ENCODE peak calls at places on chromosomes 13 and 19, in eight cellular contexts. A is heart left ventricle, O is bronchial epithelial cell, W is fibroblast of pulmonary artery, H is brain microvascular endothelial cell, D is AG04449, L is ascending aorta, Q is uterus. U is an unnamed sample.

GRCh38 chr19:38734426-38735256 is 9.6 kb downstream of the CAPN12 start:
- DNase-seq in O (peak), A (no peak), L (peak), D (no peak), Q (peak), W (no peak), H (no peak), U (no peak)

GRCh38 chr13:89903115-89903514 is 1444.4 kb upstream of the MIR17HG start:
- DNase-seq in O (no peak), A (no peak), Q (no peak), D (no peak), H (no peak), W (no peak), L (no peak), U (no peak)

GRCh38 chr19:10420444-10421239 is at the start of gene PDE4A:
- DNase-seq in W (peak), Q (no peak), A (no peak), D (no peak), O (no peak), L (no peak), H (no peak), U (no peak)

GRCh38 chr13:31749929-31750328 is 10.6 kb downstream of the RXFP2 start:
- DNase-seq in D (peak), L (no peak), H (peak), A (no peak), W (peak), Q (no peak), O (peak), U (peak)

GRCh38 chr13:96771501-96772367 is 222.5 kb downstream of the OXGR1 start:
- DNase-seq in D (no peak), H (no peak), O (peak), Q (no peak), W (no peak), L (no peak), A (peak), U (no peak)

GRCh38 chr13:110616103-110617101 is 1.1 kb downstream of the NAXD start:
- DNase-seq in A (peak), H (peak), D (no peak), W (peak), Q (no peak), L (peak), O (peak), U (peak)

GRCh38 chr13:29494520-29494919 is 101.0 kb downstream of the SLC7A1 start:
- DNase-seq in Q (no peak), O (no peak), W (no peak), A (no peak), D (no peak), L (peak), H (no peak), U (no peak)

GRCh38 chr19:1266818-1267440 is 2.2 kb upstream of the CIRBP start:
- DNase-seq in Q (peak), H (no peak), D (no peak), L (peak), W (peak), O (no peak), A (peak), U (no peak)

GRCh38 chr13:24153979-24154378 is 6.5 kb upstream of the SPATA13 start:
- DNase-seq in H (no peak), W (no peak), D (no peak), L (no peak), O (no peak), Q (no peak), A (no peak), U (no peak)

GRCh38 chr19:11556634-11557420 is 2.2 kb downstream of the ELOF1 start:
- DNase-seq in H (no peak), L (no peak), A (no peak), O (no peak), W (no peak), Q (no peak), D (no peak), U (no peak)

GRCh38 chr13:21413013-21413412 is 46.1 kb downstream of the ZDHHC20 start:
- DNase-seq in H (no peak), D (no peak), Q (no peak), O (peak), L (no peak), W (no peak), A (no peak), U (no peak)

GRCh38 chr13:44575741-44576395 is at the start of gene TSC22D1:
- DNase-seq in W (peak), O (peak), A (peak), H (peak), L (peak), D (no peak), Q (peak), U (no peak)

GRCh38 chr13:65032825-65033224 is 2197.3 kb downstream of the PCDH9 start:
- DNase-seq in O (no peak), A (no peak), Q (no peak), L (no peak), H (no peak), W (no peak), D (no peak), U (no peak)

GRCh38 chr19:532578-533484 is 1.3 kb downstream of the CDC34 start:
- DNase-seq in D (no peak), A (peak), H (peak), Q (peak), W (peak), O (peak), L (peak), U (no peak)

GRCh38 chr13:50119593-50119992 is 104.3 kb downstream of the KCNRG start:
- DNase-seq in O (no peak), H (peak), W (peak), Q (no peak), D (no peak), A (no peak), L (no peak), U (no peak)

GRCh38 chr13:20348645-20349408 is 116.7 kb upstream of the GJB6 start:
- DNase-seq in W (no peak), O (no peak), Q (no peak), A (no peak), H (no peak), L (no peak), D (no peak), U (no peak)

GRCh38 chr13:29564828-29565227 is 30.7 kb downstream of the SLC7A1 start:
- DNase-seq in O (no peak), D (no peak), A (no peak), L (no peak), H (no peak), W (no peak), Q (no peak), U (no peak)

GRCh38 chr13:76635232-76636021 is 250.8 kb downstream of the KCTD12 start:
- DNase-seq in O (no peak), D (no peak), W (no peak), A (no peak), H (no peak), Q (no peak), L (no peak), U (no peak)

GRCh38 chr19:1259206-1259872 is 9.8 kb upstream of the CIRBP start:
- DNase-seq in Q (peak), A (peak), L (no peak), W (peak), H (no peak), O (peak), D (no peak), U (no peak)

GRCh38 chr13:35388979-35389378 is 87.5 kb downstream of the MAB21L1 start:
- DNase-seq in D (no peak), W (peak), L (no peak), H (peak), O (no peak), A (no peak), Q (no peak), U (peak)

GRCh38 chr13:114078501-114079451 is 53.6 kb downstream of the RASA3 start:
- DNase-seq in A (peak), W (peak), D (no peak), L (peak), H (peak), O (peak), Q (peak), U (peak)

GRCh38 chr19:45161715-45162463 is 1.1 kb upstream of the NKPD1 start:
- DNase-seq in L (no peak), D (no peak), O (no peak), W (peak), H (no peak), Q (no peak), A (no peak), U (no peak)

GRCh38 chr13:30047154-30047874 is 196.9 kb upstream of the UBL3 start:
- DNase-seq in L (no peak), Q (no peak), H (no peak), D (no peak), A (no peak), O (no peak), W (no peak), U (no peak)

GRCh38 chr19:1513492-1514294 is 874 bp upstream of the ADAMTSL5 start:
- DNase-seq in D (no peak), W (peak), L (no peak), O (peak), Q (peak), A (peak), H (no peak), U (peak)

GRCh38 chr19:33444238-33444992 is 70.9 kb downstream of the CEBPG start:
- DNase-seq in O (no peak), D (no peak), L (no peak), H (no peak), A (no peak), Q (no peak), W (no peak), U (no peak)

GRCh38 chr13:91154954-91155353 is 192.5 kb upstream of the MIR17HG start:
- DNase-seq in L (no peak), W (no peak), D (no peak), A (no peak), Q (no peak), H (no peak), O (no peak), U (no peak)

GRCh38 chr19:33397536-33398360 is 24.2 kb downstream of the CEBPG start:
- DNase-seq in A (no peak), W (no peak), O (no peak), D (no peak), Q (no peak), L (no peak), H (no peak), U (no peak)

GRCh38 chr13:112210401-112210800 is 143.5 kb downstream of the SOX1 start:
- DNase-seq in O (no peak), Q (no peak), L (no peak), A (no peak), W (no peak), D (no peak), H (no peak), U (no peak)

GRCh38 chr13:75481176-75482069 is 546 bp downstream of the TBC1D4 start:
- DNase-seq in Q (peak), W (no peak), H (no peak), O (no peak), A (peak), D (no peak), L (peak), U (no peak)

GRCh38 chr19:6062274-6062673 is 48.0 kb downstream of the RFX2 start:
- DNase-seq in D (no peak), O (no peak), W (peak), Q (peak), L (peak), H (no peak), A (peak), U (no peak)

GRCh38 chr19:507286-508203 is at the start of gene TPGS1:
- DNase-seq in O (no peak), H (peak), L (peak), D (no peak), Q (peak), W (peak), A (peak), U (peak)

GRCh38 chr19:51093066-51093465 is 10.4 kb upstream of the KLK14 start:
- DNase-seq in H (no peak), A (no peak), O (no peak), Q (no peak), W (no peak), D (no peak), L (no peak), U (no peak)

GRCh38 chr19:54424660-54425381 is 9.6 kb downstream of the TTYH1 start:
- DNase-seq in O (no peak), A (no peak), D (no peak), W (no peak), Q (no peak), L (no peak), H (no peak), U (no peak)

GRCh38 chr13:37136187-37136586 is 30.7 kb upstream of the CSNK1A1L start:
- DNase-seq in O (no peak), W (no peak), Q (no peak), A (no peak), H (no peak), L (no peak), D (no peak), U (no peak)

GRCh38 chr13:98490195-98490771 is 86.6 kb downstream of the STK24 start:
- DNase-seq in Q (no peak), L (no peak), O (no peak), H (no peak), D (no peak), W (no peak), A (no peak), U (no peak)

GRCh38 chr13:31670831-31671617 is 68.3 kb upstream of the RXFP2 start:
- DNase-seq in A (no peak), W (peak), L (no peak), D (no peak), Q (no peak), H (no peak), O (peak), U (no peak)

GRCh38 chr13:110126391-110126961 is 180.5 kb downstream of the COL4A1 start:
- DNase-seq in Q (peak), A (peak), D (peak), O (peak), H (peak), L (peak), W (peak), U (peak)

GRCh38 chr19:41541990-41542584 is 33.9 kb upstream of the CEACAM21 start:
- DNase-seq in O (peak), W (peak), Q (peak), L (peak), H (peak), D (no peak), A (peak), U (no peak)

GRCh38 chr13:107854880-107855279 is 360.5 kb downstream of the LIG4 start:
- DNase-seq in O (no peak), D (no peak), A (no peak), L (no peak), W (no peak), Q (no peak), H (no peak), U (no peak)

GRCh38 chr19:48813123-48813911 is 2.5 kb upstream of the BCAT2 start:
- DNase-seq in W (no peak), O (no peak), A (no peak), L (no peak), H (no peak), Q (no peak), D (no peak), U (no peak)
- TF ChIP-seq CTCF in W (peak), O (no peak), A (no peak), L (no peak), H (peak), Q (no peak), D (no peak), U (no peak)

GRCh38 chr19:7676854-7677253 is at the start of gene MCEMP1:
- DNase-seq in A (no peak), D (no peak), Q (no peak), H (no peak), O (no peak), W (no peak), L (no peak), U (no peak)

GRCh38 chr19:7679771-7680605 is 645 bp upstream of the TRAPPC5 start:
- DNase-seq in D (no peak), O (no peak), H (no peak), W (no peak), Q (no peak), A (no peak), L (no peak), U (no peak)

GRCh38 chr19:7677664-7678311 is 898 bp downstream of the MCEMP1 start:
- DNase-seq in H (no peak), D (no peak), A (no peak), L (no peak), O (no peak), W (no peak), Q (no peak), U (no peak)

GRCh38 chr19:7680606-7681335 is at the start of gene TRAPPC5:
- DNase-seq in L (peak), Q (peak), H (peak), D (no peak), A (peak), W (peak), O (peak), U (peak)

DNA sequence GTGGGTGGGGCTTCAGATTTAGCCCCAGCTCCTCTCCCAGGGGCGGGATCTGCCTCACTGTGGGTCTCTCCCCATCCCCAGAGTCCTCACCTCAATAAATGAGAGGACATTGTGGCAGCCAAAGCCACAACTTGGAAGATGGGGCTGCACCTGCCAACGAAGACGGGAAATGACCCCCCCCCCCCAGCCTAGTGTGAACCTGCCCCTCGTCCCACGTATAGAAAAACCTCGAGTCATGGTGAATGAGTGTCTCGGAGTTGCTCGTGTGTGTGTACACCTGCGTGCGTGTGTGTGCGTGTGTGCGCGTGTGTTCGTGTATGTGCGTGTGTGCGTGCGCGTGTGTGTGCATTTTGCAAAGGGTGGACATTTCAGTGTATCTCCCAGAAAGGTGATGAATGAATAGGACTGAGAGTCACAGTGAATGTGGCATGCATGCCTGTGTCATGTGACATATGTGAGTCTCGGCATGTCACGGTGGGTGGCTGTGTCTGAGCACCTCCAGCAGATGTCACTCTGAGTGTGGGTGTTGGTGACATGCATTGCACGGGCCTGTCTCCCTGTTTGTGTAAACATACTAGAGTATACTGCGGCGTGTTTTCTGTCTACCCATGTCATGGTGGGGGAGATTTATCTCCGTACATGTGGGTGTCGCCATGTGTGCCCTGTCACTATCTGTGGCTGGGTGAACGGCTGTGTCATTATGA is 1.5 kb upstream of the TRAPPC5 start:
- DNase-seq in A (peak), O (peak), H (no peak), L (no peak), Q (no peak), W (no peak), D (no peak), U (no peak)
- TF ChIP-seq CTCF in A (no peak), O (no peak), H (no peak), L (no peak), Q (no peak), W (no peak), D (no peak), U (no peak)

GRCh38 chr13:95552539-95553270 is at the start of gene CLDN10:
- DNase-seq in Q (no peak), O (no peak), W (no peak), A (no peak), H (no peak), D (no peak), L (no peak), U (no peak)
- TF ChIP-seq CTCF in Q (no peak), O (no peak), W (no peak), A (no peak), H (peak), D (no peak), L (no peak), U (no peak)

GRCh38 chr19:48815870-48816501 is 5.2 kb upstream of the BCAT2 start:
- DNase-seq in Q (no peak), D (no peak), O (peak), W (no peak), H (no peak), L (no peak), A (no peak), U (no peak)
- TF ChIP-seq CTCF in Q (no peak), D (no peak), O (no peak), W (no peak), H (peak), L (no peak), A (no peak), U (no peak)

GRCh38 chr19:2582984-2583956 is 107.3 kb downstream of the GADD45B start:
- DNase-seq in A (no peak), Q (no peak), L (peak), D (no peak), O (no peak), W (peak), H (no peak), U (no peak)
- TF ChIP-seq CTCF in A (no peak), Q (no peak), L (no peak), D (no peak), O (no peak), W (no peak), H (no peak), U (no peak)

DNA sequence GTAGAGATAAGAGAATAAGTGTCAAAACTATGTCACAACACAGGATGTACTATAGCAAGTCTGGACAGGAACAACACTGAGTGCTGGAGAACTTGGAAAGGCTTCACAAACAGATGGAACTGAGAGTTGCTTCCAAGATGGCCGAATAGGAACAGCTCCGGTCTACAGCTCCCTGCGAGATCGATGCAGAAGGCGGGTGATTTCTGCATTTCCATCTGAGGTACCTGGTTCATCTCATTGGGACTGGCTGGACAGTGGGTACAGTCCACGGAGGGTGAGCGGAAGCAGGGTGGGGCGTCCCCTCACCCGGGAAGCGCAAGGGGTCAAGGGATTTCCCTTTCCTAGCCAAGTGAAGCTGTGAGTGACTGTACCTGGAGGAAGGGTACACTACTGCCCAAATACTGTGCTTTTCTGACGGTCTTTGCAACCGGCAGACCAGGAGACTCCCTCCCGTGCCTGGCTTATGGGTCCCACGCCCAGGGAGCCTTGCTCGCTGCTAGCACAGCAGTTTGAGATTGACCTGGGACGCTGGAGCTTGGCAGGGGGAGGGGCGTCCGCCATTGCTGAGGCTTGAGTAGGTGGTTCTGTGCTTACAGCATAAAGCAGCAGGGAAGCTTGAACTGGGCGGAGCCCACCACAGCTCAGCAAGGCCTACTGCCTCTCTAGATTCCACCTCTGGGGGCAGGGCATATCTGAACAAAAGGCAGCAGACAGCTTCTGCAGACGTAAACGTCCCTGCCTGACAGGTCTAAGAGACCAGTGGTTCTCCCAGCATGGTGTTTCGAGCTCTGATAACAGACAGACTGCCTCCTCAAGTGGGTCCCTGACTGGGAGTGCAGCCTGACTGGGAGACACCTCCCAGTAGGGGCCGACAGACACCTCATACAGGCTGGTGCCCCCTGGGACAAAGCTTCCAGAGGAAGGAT is 46.0 kb downstream of the USP12 start:
- DNase-seq in W (no peak), Q (no peak), H (no peak), L (no peak), D (no peak), A (no peak), O (peak), U (no peak)
- TF ChIP-seq CTCF in W (no peak), Q (no peak), H (no peak), L (no peak), D (no peak), A (no peak), O (no peak), U (no peak)

DNA sequence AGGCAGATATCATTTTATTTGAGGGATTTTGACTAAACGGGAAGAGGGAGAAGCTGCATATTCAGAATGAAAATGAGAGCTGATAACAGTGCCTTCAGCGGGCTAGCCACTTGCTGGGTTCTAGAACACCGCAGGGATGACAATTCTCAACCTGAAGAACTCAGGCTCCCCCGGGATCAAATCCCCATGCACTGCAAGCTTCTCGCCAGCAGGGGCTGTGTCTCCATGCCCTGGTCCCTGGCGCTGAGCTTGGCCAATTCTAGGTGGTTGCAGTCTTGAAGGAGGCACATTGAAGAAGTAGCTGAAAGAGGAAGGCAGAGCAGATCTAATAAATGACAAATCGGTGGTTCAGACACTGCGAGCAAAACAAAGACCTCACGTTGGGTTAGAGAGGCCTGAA is 128.7 kb downstream of the UQCRFS1 start:
- DNase-seq in L (no peak), H (no peak), O (no peak), W (no peak), A (no peak), D (no peak), Q (no peak), U (no peak)
- TF ChIP-seq CTCF in L (no peak), H (no peak), O (no peak), W (no peak), A (no peak), D (peak), Q (no peak), U (peak)